ENCODE peak calls at places on chromosomes 7 and 10, in eight cellular contexts. D is sigmoid colon, U is transverse colon, Q is SJSA1, I is neural progenitor cell, N is PC-3, J is upper lobe of right lung, G is cardiac muscle cell. M is an unnamed sample.
A peak's percentile ranks its signal among the peaks of the same experiment; 100 is the strongest.

GRCh38 chr10:69241575-69241974 is 21.4 kb downstream of the HKDC1 start:
- DNase-seq in J (no peak), Q (peak; percentile 19), N (peak; percentile 85), G (peak; percentile 58), U (no peak), I (no peak), D (no peak), M (no peak)

GRCh38 chr7:128921866-128922440 is 11.4 kb upstream of the KCP start:
- DNase-seq in N (no peak), G (no peak), U (no peak), I (no peak), D (peak; percentile 41), Q (no peak), J (peak; percentile 12), M (no peak)

GRCh38 chr7:10257438-10257837 is 716.2 kb upstream of the PHF14 start:
- DNase-seq in U (no peak), Q (no peak), N (no peak), J (no peak), I (no peak), G (no peak), D (no peak), M (no peak)

GRCh38 chr7:145347271-145347670 is 511.4 kb upstream of the TPK1 start:
- DNase-seq in I (no peak), U (no peak), G (no peak), N (no peak), D (no peak), J (no peak), Q (no peak), M (no peak)

GRCh38 chr10:49053053-49053997 is 62.0 kb downstream of the VSTM4 start:
- DNase-seq in U (no peak), G (no peak), I (no peak), N (no peak), D (no peak), J (no peak), Q (no peak), M (no peak)

GRCh38 chr7:30708983-30709382 is 26.7 kb upstream of the CRHR2 start:
- DNase-seq in D (peak; percentile 74), U (no peak), G (peak; percentile 85), J (no peak), Q (no peak), I (no peak), N (no peak), M (no peak)

GRCh38 chr10:131901181-131901829 is 497 bp downstream of the PPP2R2D start:
- DNase-seq in I (peak; percentile 60), D (peak; percentile 71), J (peak; percentile 87), Q (peak; percentile 52), N (no peak), G (peak; percentile 42), U (peak; percentile 70), M (no peak)

GRCh38 chr10:114575417-114576131 is 82.5 kb downstream of the ABLIM1 start:
- DNase-seq in J (no peak), N (no peak), G (no peak), I (no peak), D (no peak), U (no peak), Q (no peak), M (no peak)

GRCh38 chr7:28572321-28573058 is 160.2 kb downstream of the CREB5 start:
- DNase-seq in D (no peak), U (no peak), Q (no peak), I (peak; percentile 13), G (no peak), J (no peak), N (peak; percentile 9), M (no peak)

GRCh38 chr10:79127151-79127961 is 58.6 kb downstream of the ZMIZ1 start:
- DNase-seq in Q (peak; percentile 39), G (peak; percentile 93), N (peak; percentile 100), J (peak; percentile 96), D (peak; percentile 90), U (peak; percentile 61), I (peak; percentile 54), M (no peak)

GRCh38 chr7:75054744-75055527 is 18.7 kb downstream of the RCC1L start:
- DNase-seq in U (no peak), I (no peak), N (peak; percentile 8), D (peak; percentile 76), J (peak; percentile 74), G (peak; percentile 95), Q (no peak), M (no peak)

GRCh38 chr10:103007017-103007416 is 88.9 kb downstream of the CNNM2 start:
- DNase-seq in Q (no peak), G (no peak), N (no peak), I (no peak), D (no peak), J (no peak), U (no peak), M (no peak)

GRCh38 chr7:35248576-35249536 is 5.0 kb downstream of the TBX20 start:
- DNase-seq in N (peak; percentile 55), Q (no peak), G (no peak), U (no peak), D (no peak), I (no peak), J (no peak), M (no peak)

GRCh38 chr10:48533540-48533939 is 71.3 kb downstream of the ARHGAP22 start:
- DNase-seq in G (no peak), I (no peak), U (no peak), Q (no peak), J (no peak), N (no peak), D (no peak), M (no peak)

GRCh38 chr10:14507156-14507555 is 176.4 kb upstream of the FRMD4A start:
- DNase-seq in I (no peak), Q (no peak), J (no peak), G (no peak), N (no peak), D (no peak), U (no peak), M (no peak)

GRCh38 chr10:110864662-110865140 is 7.0 kb upstream of the PDCD4 start:
- DNase-seq in N (no peak), U (no peak), D (no peak), G (no peak), Q (peak; percentile 65), J (no peak), I (no peak), M (no peak)

GRCh38 chr10:49324711-49325110 is 25.7 kb downstream of the C10orf71 start:
- DNase-seq in D (no peak), G (peak; percentile 3), I (peak; percentile 41), U (no peak), Q (no peak), N (peak; percentile 57), J (no peak), M (no peak)

GRCh38 chr7:155357573-155358041 is 59.9 kb downstream of the INSIG1 start:
- DNase-seq in D (no peak), I (no peak), Q (no peak), J (peak; percentile 56), G (peak; percentile 75), N (peak; percentile 59), U (no peak), M (no peak)
- H3K4me3 ChIP-seq in D (no peak overlapping the region), I (no peak overlapping the region), Q (no peak overlapping the region), J (no peak overlapping the region), G (no peak overlapping the region), N (no peak overlapping the region), U (no peak overlapping the region), M (no peak overlapping the region)

GRCh38 chr7:77753173-77753572 is 45.1 kb downstream of the TMEM60 start:
- DNase-seq in U (no peak), D (no peak), I (no peak), G (no peak), J (no peak), N (peak; percentile 47), Q (no peak), M (no peak)

GRCh38 chr7:77747718-77748117 is 50.5 kb downstream of the TMEM60 start:
- DNase-seq in I (no peak), J (no peak), D (no peak), U (no peak), N (no peak), G (no peak), Q (no peak), M (no peak)

GRCh38 chr7:77747178-77747577 is 50.9 kb downstream of the RSBN1L start:
- DNase-seq in D (no peak), I (no peak), J (peak; percentile 39), Q (no peak), G (no peak), U (no peak), N (no peak), M (no peak)

GRCh38 chr7:77746824-77747165 is 50.5 kb downstream of the RSBN1L start:
- DNase-seq in J (no peak), Q (no peak), U (no peak), N (no peak), D (no peak), G (no peak), I (no peak), M (no peak)

GRCh38 chr7:77752016-77752415 is 46.2 kb downstream of the TMEM60 start:
- DNase-seq in N (no peak), Q (no peak), U (no peak), D (no peak), J (no peak), I (no peak), G (no peak), M (no peak)
- H3K4me1 ChIP-seq in N (peaks cover 10% of the 10 kb centered on the region), Q (no peaks in the 10 kb centered on the region), U (peaks cover 7% of the 10 kb centered on the region), D (no peaks in the 10 kb centered on the region), J (peaks cover 17% of the 10 kb centered on the region), I (no peaks in the 10 kb centered on the region), G (no peaks in the 10 kb centered on the region), M (peaks cover 5% of the 10 kb centered on the region)

GRCh38 chr10:16751244-16751643 is 66.0 kb downstream of the RSU1 start:
- DNase-seq in Q (no peak), I (no peak), N (no peak), D (no peak), U (no peak), J (no peak), G (no peak), M (no peak)

GRCh38 chr10:16750461-16750860 is 66.8 kb downstream of the RSU1 start:
- DNase-seq in I (no peak), U (no peak), J (no peak), D (no peak), N (no peak), Q (no peak), G (no peak), M (no peak)

GRCh38 chr10:16752099-16752498 is 65.1 kb downstream of the RSU1 start:
- DNase-seq in U (no peak), N (no peak), G (no peak), J (no peak), Q (no peak), I (no peak), D (no peak), M (no peak)

GRCh38 chr10:16756561-16757221 is 60.5 kb downstream of the RSU1 start:
- DNase-seq in I (no peak), N (no peak), D (no peak), J (no peak), U (no peak), G (peak; percentile 65), Q (no peak), M (no peak)

DNA sequence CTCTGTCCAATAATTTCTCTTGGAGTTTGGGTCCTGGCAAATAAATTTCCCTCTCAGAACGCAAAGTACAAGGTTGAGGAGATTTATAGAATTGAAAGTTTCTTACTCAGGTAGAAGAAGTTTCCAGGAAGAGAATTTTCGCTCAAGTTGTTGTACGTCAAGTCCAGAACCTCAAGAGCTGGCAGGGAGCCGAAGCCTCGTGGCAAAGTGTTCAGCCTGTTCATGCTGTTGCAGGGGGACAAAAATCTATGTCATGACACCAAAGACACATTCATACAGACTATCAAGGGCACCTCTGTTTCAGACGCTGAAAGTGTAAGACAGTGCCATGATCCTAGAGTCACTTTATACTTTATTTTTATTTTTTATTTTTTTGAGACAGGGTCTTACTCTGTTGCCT is 62.5 kb downstream of the RSU1 start:
- DNase-seq in N (no peak), Q (no peak), J (peak; percentile 71), D (no peak), I (no peak), U (no peak), G (no peak), M (no peak)
- H3K36me3 ChIP-seq in N (no peaks in the 10 kb centered on the region), Q (peaks cover 10% of the 10 kb centered on the region), J (peaks cover 38% of the 10 kb centered on the region), D (peaks cover 43% of the 10 kb centered on the region), I (no peaks in the 10 kb centered on the region), U (no peaks in the 10 kb centered on the region), G (peaks cover 3% of the 10 kb centered on the region), M (no peaks in the 10 kb centered on the region)

GRCh38 chr10:128047337-128047736 is 78.9 kb downstream of the MKI67 start:
- DNase-seq in D (peak; percentile 85), N (peak; percentile 88), U (peak; percentile 92), I (peak; percentile 72), Q (no peak), G (peak; percentile 78), J (peak; percentile 93), M (no peak)
- H3K4me3 ChIP-seq in D (peak overlapping the region; percentile 32), N (peak overlapping the region; percentile 77), U (no peak overlapping the region), I (no peak overlapping the region), Q (no peak overlapping the region), G (peak overlapping the region; percentile 1), J (peak overlapping the region; percentile 52), M (no peak overlapping the region)